ENCODE peak calls at places on chromosome 15, in ten cellular contexts. H, O, S, J, A, U, P, F, Y and X are unnamed samples. For H3K9me3, the result is how much of the 10 kb centered on the place peaks cover.

GRCh38 chr15:68939501-68939900 is 9.2 kb downstream of the SPESP1 start:
- DNase-seq in Y (no peak), P (no peak), F (no peak), J (no peak), A (no peak), U (no peak), O (no peak), S (no peak), H (no peak), X (no peak)

GRCh38 chr15:63028442-63029110 is 14.0 kb upstream of the TPM1 start:
- DNase-seq in O (no peak), A (no peak), P (no peak), S (no peak), H (no peak), U (peak), F (no peak), J (no peak), Y (no peak), X (no peak)

GRCh38 chr15:69107025-69107620 is 53.3 kb upstream of the GLCE start:
- DNase-seq in U (no peak), F (peak), J (no peak), S (no peak), O (no peak), A (no peak), H (no peak), P (no peak), Y (no peak), X (no peak)

GRCh38 chr15:90680371-90680935 is 36.7 kb upstream of the BLM start:
- DNase-seq in Y (peak), S (no peak), F (peak), O (no peak), J (no peak), H (peak), P (no peak), A (no peak), U (no peak), X (no peak)

GRCh38 chr15:66221126-66221525 is 32.4 kb downstream of the MEGF11 start:
- DNase-seq in F (no peak), S (no peak), Y (no peak), A (no peak), U (no peak), H (no peak), J (no peak), O (no peak), P (no peak), X (no peak)

GRCh38 chr15:77393471-77393840 is 26.4 kb downstream of the PEAK1 start:
- DNase-seq in A (no peak), H (no peak), P (no peak), S (no peak), J (no peak), U (no peak), Y (no peak), F (peak), O (no peak), X (no peak)

GRCh38 chr15:37109151-37109912 is 9.0 kb upstream of the MEIS2 start:
- DNase-seq in J (no peak), Y (no peak), S (no peak), U (no peak), H (no peak), O (no peak), P (no peak), F (no peak), A (no peak), X (no peak)

GRCh38 chr15:48393650-48394049 is 62.4 kb downstream of the DUT start:
- DNase-seq in S (no peak), P (peak), U (peak), Y (no peak), H (no peak), O (peak), J (no peak), F (peak), A (no peak), X (peak)

GRCh38 chr15:56919708-56920637 is 1.5 kb downstream of the TCF12 start:
- DNase-seq in A (peak), O (peak), Y (no peak), H (no peak), F (peak), P (peak), U (peak), J (no peak), S (no peak), X (peak)

GRCh38 chr15:38217181-38217580 is 35.5 kb upstream of the SPRED1 start:
- DNase-seq in H (no peak), O (no peak), S (no peak), U (no peak), P (no peak), Y (no peak), J (no peak), A (no peak), F (peak), X (no peak)

GRCh38 chr15:48855501-48856440 is 22.2 kb upstream of the EID1 start:
- DNase-seq in Y (no peak), A (no peak), F (peak), P (no peak), J (no peak), O (no peak), U (peak), S (no peak), H (no peak), X (no peak)

GRCh38 chr15:39025331-39025730 is 460.7 kb upstream of the RASGRP1 start:
- DNase-seq in A (no peak), F (peak), U (no peak), J (no peak), H (no peak), Y (no peak), S (no peak), P (no peak), O (no peak), X (no peak)

GRCh38 chr15:90184119-90184785 is 16.9 kb upstream of the SEMA4B start:
- DNase-seq in P (peak), F (no peak), Y (peak), S (peak), J (peak), H (peak), A (peak), U (peak), O (peak), X (peak)

GRCh38 chr15:61518191-61518950 is 289.3 kb upstream of the RORA start:
- DNase-seq in J (no peak), S (no peak), Y (no peak), U (no peak), H (no peak), O (no peak), F (peak), A (no peak), P (no peak), X (no peak)

GRCh38 chr15:43465105-43465504 is 27.9 kb downstream of the TP53BP1 start:
- DNase-seq in P (no peak), O (no peak), Y (no peak), F (peak), H (no peak), J (no peak), A (no peak), S (no peak), U (no peak), X (no peak)

GRCh38 chr15:92123848-92124631 is 269.6 kb upstream of the ST8SIA2 start:
- DNase-seq in Y (no peak), H (no peak), A (no peak), S (no peak), O (no peak), F (no peak), P (no peak), J (no peak), U (no peak), X (no peak)

GRCh38 chr15:63484433-63484832 is 20.0 kb upstream of the USP3 start:
- DNase-seq in P (no peak), A (no peak), U (no peak), F (no peak), Y (no peak), H (no peak), S (no peak), J (no peak), O (no peak), X (no peak)

GRCh38 chr15:25718597-25718996 is 144.5 kb downstream of the ATP10A start:
- DNase-seq in Y (no peak), F (no peak), H (no peak), A (no peak), O (no peak), S (no peak), J (no peak), U (no peak), P (no peak), X (no peak)

GRCh38 chr15:76058714-76059319 is 968 bp upstream of the TMEM266 start:
- DNase-seq in H (no peak), P (no peak), J (no peak), O (no peak), U (peak), S (no peak), Y (no peak), A (no peak), F (no peak), X (no peak)

GRCh38 chr15:31472636-31473383 is 146.2 kb downstream of the KLF13 start:
- DNase-seq in S (no peak), H (no peak), F (peak), J (no peak), P (no peak), U (no peak), A (peak), Y (no peak), O (no peak), X (no peak)

GRCh38 chr15:48645558-48646330 is at the start of gene FBN1:
- DNase-seq in H (peak), Y (peak), F (peak), S (peak), A (peak), J (peak), O (peak), U (peak), P (peak), X (peak)

GRCh38 chr15:66771351-66771650 is 69.3 kb downstream of the SMAD6 start:
- DNase-seq in O (no peak), S (no peak), Y (no peak), A (no peak), H (no peak), U (peak), P (no peak), F (no peak), J (no peak), X (peak)

GRCh38 chr15:31330836-31331235 is 4.2 kb downstream of the KLF13 start:
- DNase-seq in P (no peak), U (no peak), F (no peak), S (no peak), J (no peak), O (peak), Y (no peak), H (no peak), A (no peak), X (no peak)

GRCh38 chr15:91882858-91883586 is 29.5 kb downstream of the SLCO3A1 start:
- DNase-seq in O (peak), U (no peak), S (no peak), H (no peak), Y (no peak), J (no peak), A (no peak), P (no peak), F (peak), X (no peak)

GRCh38 chr15:93029613-93030429 is 59.2 kb downstream of the RGMA start:
- DNase-seq in U (no peak), A (peak), H (peak), S (no peak), F (peak), O (no peak), P (peak), Y (no peak), J (peak), X (no peak)

GRCh38 chr15:92385096-92385495 is 8.6 kb upstream of the ST8SIA2 start:
- DNase-seq in O (no peak), Y (no peak), U (no peak), S (no peak), P (no peak), F (peak), A (no peak), H (no peak), J (no peak), X (no peak)

GRCh38 chr15:39433351-39433750 is 147.5 kb upstream of the THBS1 start:
- DNase-seq in O (no peak), H (no peak), Y (no peak), A (no peak), J (no peak), S (no peak), U (no peak), F (no peak), P (no peak), X (no peak)

GRCh38 chr15:68816795-68817303 is 3.8 kb downstream of the ANP32A start:
- DNase-seq in A (no peak), J (no peak), Y (no peak), F (no peak), O (no peak), S (no peak), U (peak), P (no peak), H (no peak), X (no peak)

GRCh38 chr15:31230630-31231485 is 95.8 kb upstream of the KLF13 start:
- DNase-seq in O (no peak), A (no peak), H (no peak), J (no peak), P (no peak), F (no peak), Y (no peak), S (peak), U (no peak), X (peak)

GRCh38 chr15:77993374-77993911 is 84.1 kb downstream of the TBC1D2B start:
- DNase-seq in H (no peak), O (no peak), J (no peak), Y (no peak), S (no peak), F (no peak), U (no peak), P (peak), A (peak), X (peak)

GRCh38 chr15:69509131-69509530 is 56.5 kb downstream of the RPLP1 start:
- DNase-seq in U (no peak), A (no peak), S (no peak), O (no peak), P (no peak), Y (no peak), J (no peak), F (peak), H (no peak), X (no peak)

GRCh38 chr15:31141792-31142191 is 40.3 kb upstream of the TRPM1 start:
- DNase-seq in S (no peak), F (no peak), P (no peak), U (no peak), Y (no peak), J (no peak), A (no peak), O (no peak), H (no peak), X (no peak)

GRCh38 chr15:86751116-86751515 is 671.4 kb downstream of the AGBL1 start:
- DNase-seq in A (no peak), P (no peak), F (no peak), Y (no peak), O (no peak), J (no peak), U (no peak), H (no peak), S (no peak), X (no peak)

GRCh38 chr15:76286231-76286879 is 24.9 kb downstream of the ETFA start:
- DNase-seq in S (no peak), A (no peak), Y (no peak), J (no peak), H (no peak), O (no peak), U (no peak), F (peak), P (no peak), X (no peak)

GRCh38 chr15:28107894-28108255 is 8.8 kb upstream of the OCA2 start:
- DNase-seq in F (no peak), O (no peak), U (no peak), A (no peak), P (no peak), S (no peak), J (no peak), H (no peak), Y (no peak), X (no peak)
- H3K4me3 ChIP-seq in F (no peak), O (peak), U (no peak), A (peak), P (no peak), S (no peak), J (peak), H (peak), Y (no peak), X (no peak)

DNA sequence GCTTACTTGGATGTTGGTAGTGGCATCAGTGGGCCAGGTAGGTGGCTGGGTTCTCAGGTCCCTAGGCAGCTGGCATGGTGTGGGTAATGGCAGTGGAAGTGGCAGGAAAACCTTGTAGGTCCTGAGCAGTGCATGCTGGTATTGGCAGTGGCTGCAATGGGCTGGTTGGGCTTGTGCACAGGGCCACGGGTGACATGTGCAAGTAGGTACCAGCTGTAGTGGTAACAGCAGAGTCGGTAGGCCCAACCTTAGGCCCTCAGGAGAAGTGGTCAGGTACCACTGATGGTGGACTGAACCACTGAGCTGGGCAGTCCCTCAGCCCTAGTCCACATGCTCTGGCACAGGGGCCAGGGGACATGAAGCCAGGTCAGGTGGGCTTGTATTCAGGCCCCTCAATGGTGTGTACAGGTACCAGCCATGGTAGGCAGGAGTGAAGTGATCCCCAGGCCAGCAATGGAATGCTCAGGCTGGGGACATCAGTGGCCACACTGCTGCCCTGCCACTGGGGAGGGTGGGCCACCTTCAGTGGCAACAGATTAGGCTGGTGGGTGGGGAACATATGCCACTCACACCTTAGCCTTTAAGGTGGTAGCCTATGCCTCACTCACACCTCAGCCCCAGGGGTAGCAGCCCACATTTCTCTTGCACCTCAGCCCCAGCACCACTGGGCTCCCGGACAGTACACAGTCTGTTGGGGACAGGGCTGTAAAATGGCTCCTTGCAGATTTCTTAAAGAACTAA is 118.1 kb downstream of the LRRK1 start:
- DNase-seq in J (no peak), H (no peak), S (no peak), F (no peak), U (peak), Y (no peak), A (peak), P (peak), O (no peak), X (no peak)
- H3K9me3 ChIP-seq in J (under half), H (under half), S (under half), F (under half), U (under half), Y (under half), A (under half), P (under half), O (under half), X (under half)

GRCh38 chr15:54481819-54482218 is 503.6 kb downstream of the UNC13C start:
- DNase-seq in S (no peak), H (no peak), Y (no peak), J (no peak), A (no peak), U (no peak), P (no peak), F (no peak), O (no peak), X (no peak)
- TF ChIP-seq CTCF in S (no peak), H (no peak), Y (no peak), J (no peak), A (no peak), U (no peak), P (no peak), F (no peak), O (no peak), X (no peak)

GRCh38 chr15:101314726-101315125 is 19.7 kb upstream of the SNRPA1 start:
- DNase-seq in O (no peak), A (peak), U (no peak), H (no peak), J (no peak), S (no peak), F (no peak), Y (no peak), P (no peak), X (no peak)
- H3K4me3 ChIP-seq in O (no peak), A (no peak), U (no peak), H (no peak), J (no peak), S (no peak), F (no peak), Y (no peak), P (no peak), X (no peak)

GRCh38 chr15:70935631-70936030 is 43.0 kb downstream of the LRRC49 start:
- DNase-seq in J (no peak), S (no peak), F (no peak), O (no peak), Y (no peak), H (no peak), P (no peak), A (no peak), U (no peak), X (no peak)
- H3K9me3 ChIP-seq in J (under half), S (under half), F (under half), O (under half), Y (under half), H (under half), P (under half), A (under half), U (under half), X (under half)

GRCh38 chr15:79329186-79329611 is 18.3 kb downstream of the TMED3 start:
- DNase-seq in Y (no peak), S (no peak), H (no peak), U (no peak), P (no peak), O (no peak), J (no peak), A (no peak), F (peak), X (no peak)

GRCh38 chr15:79337591-79337990 is 26.7 kb downstream of the TMED3 start:
- DNase-seq in H (no peak), O (no peak), Y (no peak), F (no peak), S (no peak), J (no peak), P (no peak), U (no peak), A (no peak), X (no peak)

GRCh38 chr15:79332824-79333510 is 22.1 kb downstream of the TMED3 start:
- DNase-seq in U (no peak), F (no peak), P (no peak), J (no peak), A (no peak), H (no peak), O (no peak), Y (no peak), S (no peak), X (no peak)
- TF ChIP-seq CTCF in U (no peak), F (no peak), P (no peak), J (no peak), A (no peak), H (no peak), O (no peak), Y (no peak), S (no peak), X (no peak)

GRCh38 chr15:98547741-98548166 is 100.6 kb upstream of the IGF1R start:
- DNase-seq in J (no peak), H (no peak), A (peak), P (peak), Y (peak), S (no peak), O (no peak), F (no peak), U (peak), X (peak)

GRCh38 chr15:98548172-98548971 is 100.0 kb upstream of the IGF1R start:
- DNase-seq in Y (peak), U (peak), S (peak), J (peak), F (peak), A (peak), H (peak), P (peak), O (peak), X (peak)

GRCh38 chr15:98549003-98549402 is 99.3 kb upstream of the IGF1R start:
- DNase-seq in J (no peak), P (no peak), Y (no peak), S (no peak), U (no peak), O (no peak), H (no peak), F (no peak), A (no peak), X (no peak)

GRCh38 chr15:98546325-98546724 is 102.0 kb upstream of the IGF1R start:
- DNase-seq in P (no peak), H (no peak), J (no peak), U (no peak), S (no peak), F (no peak), A (no peak), O (no peak), Y (no peak), X (no peak)

DNA sequence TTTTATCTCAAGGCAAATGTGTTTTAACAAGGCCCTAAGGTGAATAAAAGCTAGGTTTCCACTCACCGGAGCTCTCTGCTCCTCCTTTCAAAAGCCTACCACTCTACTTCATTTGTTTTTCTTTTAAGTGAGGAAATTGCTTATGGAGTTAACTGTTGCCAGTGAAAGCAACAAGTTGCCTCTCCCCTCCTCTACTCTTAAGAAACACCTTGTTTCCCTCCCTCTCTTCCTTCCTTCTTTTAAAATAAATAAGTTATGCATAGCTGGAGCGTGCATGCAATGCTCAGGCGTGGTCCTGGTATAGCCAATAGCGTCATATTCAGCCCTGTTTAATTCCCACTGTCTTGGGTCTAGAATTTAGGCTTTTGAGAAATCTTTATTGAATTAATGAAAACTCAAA is 101.1 kb upstream of the IGF1R start:
- DNase-seq in S (no peak), Y (no peak), A (no peak), U (no peak), J (no peak), H (no peak), O (no peak), F (no peak), P (no peak), X (no peak)
- H3K4me3 ChIP-seq in S (peak), Y (no peak), A (peak), U (no peak), J (no peak), H (peak), O (peak), F (no peak), P (no peak), X (no peak)

GRCh38 chr15:20658024-20658423 is 116.4 kb upstream of the GOLGA6L6 start:
- DNase-seq in Y (no peak), A (no peak), S (no peak), F (no peak), H (no peak), O (no peak), J (no peak), P (no peak), U (no peak), X (no peak)

GRCh38 chr15:20657084-20657483 is 115.5 kb upstream of the GOLGA6L6 start:
- DNase-seq in O (no peak), J (no peak), F (no peak), Y (no peak), H (no peak), P (no peak), A (no peak), S (no peak), U (no peak), X (no peak)

GRCh38 chr15:20659265-20659664 is 117.7 kb upstream of the GOLGA6L6 start:
- DNase-seq in F (no peak), J (no peak), S (no peak), U (no peak), P (no peak), Y (no peak), A (no peak), H (no peak), O (no peak), X (no peak)
- H3K9me3 ChIP-seq in F (under half), J (under half), S (under half), U (under half), P (under half), Y (under half), A (under half), H (under half), O (under half), X (under half)

GRCh38 chr15:52730163-52730562 is 51.0 kb upstream of the ATOSA start:
- DNase-seq in O (no peak), U (no peak), Y (no peak), H (no peak), F (peak), J (no peak), A (no peak), P (no peak), S (no peak), X (peak)
- TF ChIP-seq CTCF in O (no peak), U (no peak), Y (no peak), H (no peak), F (no peak), J (no peak), A (no peak), P (no peak), S (no peak), X (no peak)